ENCODE peak calls at places on chromosomes 13 and 19, in six cellular contexts. O, X, B, F, Q and V are unnamed samples.

GRCh38 chr13:80033286-80033685 is 307.6 kb downstream of the SPRY2 start:
- DNase-seq in Q (no peak), X (no peak), O (no peak), B (peak; percentile 34), F (no peak), V (no peak)

GRCh38 chr13:86585826-86586225 is 786.6 kb upstream of the SLITRK6 start:
- DNase-seq in X (peak; percentile 90), Q (no peak), O (no peak), F (no peak), B (peak; percentile 83), V (no peak)

GRCh38 chr19:13155472-13156284 is 5.5 kb downstream of the IER2 start:
- DNase-seq in X (peak; percentile 91), B (peak; percentile 79), Q (peak; percentile 97), O (no peak), F (no peak), V (peak; percentile 90)

GRCh38 chr13:88704600-88705275 is 1033.6 kb downstream of the SLITRK5 start:
- DNase-seq in X (no peak), O (no peak), F (no peak), Q (no peak), B (no peak), V (no peak)

GRCh38 chr13:44397766-44398223 is 24.2 kb downstream of the SERP2 start:
- DNase-seq in O (no peak), B (no peak), X (peak; percentile 37), F (no peak), Q (no peak), V (no peak)

GRCh38 chr19:10829967-10830366 is 6.0 kb downstream of the TMED1 start:
- DNase-seq in O (no peak), X (no peak), F (no peak), Q (no peak), B (no peak), V (no peak)

GRCh38 chr13:36420437-36420891 is 11.8 kb upstream of the CCNA1 start:
- DNase-seq in F (peak; percentile 18), O (peak; percentile 24), X (peak; percentile 75), B (peak; percentile 57), Q (peak; percentile 73), V (peak; percentile 54)

GRCh38 chr13:76754414-76754813 is 131.8 kb downstream of the KCTD12 start:
- DNase-seq in O (no peak), B (peak; percentile 40), X (peak; percentile 62), F (no peak), Q (no peak), V (peak; percentile 70)

GRCh38 chr13:79679334-79679733 is 198.4 kb downstream of the NDFIP2 start:
- DNase-seq in B (peak; percentile 58), Q (peak; percentile 46), X (peak; percentile 81), F (peak; percentile 47), O (peak; percentile 28), V (peak; percentile 72)

GRCh38 chr13:110716235-110716505 is 2.7 kb downstream of the ING1 start:
- DNase-seq in O (no peak), B (peak; percentile 10), Q (no peak), F (no peak), X (peak; percentile 85), V (no peak)

GRCh38 chr13:112210401-112210800 is 143.5 kb downstream of the SOX1 start:
- DNase-seq in O (no peak), F (no peak), B (no peak), X (no peak), Q (no peak), V (no peak)

GRCh38 chr19:37467608-37468090 is 405 bp upstream of the ZNF569 start:
- DNase-seq in X (no peak), Q (no peak), O (no peak), B (no peak), F (no peak), V (no peak)

GRCh38 chr13:109778102-109778542 is 8.3 kb downstream of the IRS2 start:
- DNase-seq in X (no peak), B (peak; percentile 73), O (no peak), F (peak; percentile 41), Q (no peak), V (no peak)

GRCh38 chr19:13926715-13927114 is 11.5 kb downstream of the PODNL1 start:
- DNase-seq in Q (no peak), O (no peak), B (no peak), X (no peak), F (no peak), V (no peak)

GRCh38 chr19:41354343-41354974 is 737 bp upstream of the TGFB1 start:
- DNase-seq in F (no peak), Q (no peak), X (peak; percentile 74), O (no peak), B (no peak), V (no peak)

GRCh38 chr13:99703908-99704307 is 202.6 kb downstream of the TM9SF2 start:
- DNase-seq in O (no peak), F (no peak), Q (no peak), B (no peak), X (no peak), V (no peak)

GRCh38 chr13:99704390-99704789 is 203.1 kb downstream of the TM9SF2 start:
- DNase-seq in B (no peak), F (no peak), Q (no peak), O (no peak), X (no peak), V (no peak)

GRCh38 chr13:99700468-99700867 is 199.2 kb downstream of the TM9SF2 start:
- DNase-seq in Q (no peak), F (no peak), X (no peak), B (no peak), O (no peak), V (no peak)

GRCh38 chr13:99698816-99699099 is 197.5 kb downstream of the TM9SF2 start:
- DNase-seq in O (no peak), X (no peak), Q (no peak), F (no peak), B (no peak), V (no peak)

GRCh38 chr13:99702687-99703319 is 201.5 kb downstream of the TM9SF2 start:
- DNase-seq in O (no peak), X (no peak), Q (no peak), B (no peak), F (no peak), V (no peak)
- TF ChIP-seq CTCF in O (no peak), X (no peak), Q (no peak), B (no peak), F (no peak), V (no peak)

GRCh38 chr13:108728370-108728769 is 99.0 kb downstream of the MYO16 start:
- DNase-seq in Q (no peak), B (no peak), F (no peak), X (no peak), O (no peak), V (no peak)
- TF ChIP-seq CTCF in Q (no peak), B (no peak), F (no peak), X (no peak), O (no peak), V (no peak)

GRCh38 chr13:33119022-33119735 is 103.0 kb downstream of the KL start:
- DNase-seq in F (no peak), B (peak; percentile 75), O (no peak), Q (no peak), X (no peak), V (no peak)
- TF ChIP-seq CTCF in F (no peak), B (no peak), O (no peak), Q (no peak), X (no peak), V (no peak)

GRCh38 chr13:113243847-113244246 is 34.4 kb downstream of the CUL4A start:
- DNase-seq in F (no peak), B (no peak), Q (no peak), X (no peak), O (no peak), V (no peak)

GRCh38 chr13:113233101-113233500 is 23.7 kb downstream of the CUL4A start:
- DNase-seq in X (no peak), B (no peak), F (no peak), Q (no peak), O (no peak), V (no peak)

GRCh38 chr13:113239357-113239756 is 29.9 kb downstream of the CUL4A start:
- DNase-seq in X (no peak), Q (no peak), O (no peak), F (no peak), B (no peak), V (no peak)

GRCh38 chr13:113239986-113240385 is 30.6 kb downstream of the CUL4A start:
- DNase-seq in X (no peak), B (no peak), O (no peak), F (no peak), Q (no peak), V (no peak)

DNA sequence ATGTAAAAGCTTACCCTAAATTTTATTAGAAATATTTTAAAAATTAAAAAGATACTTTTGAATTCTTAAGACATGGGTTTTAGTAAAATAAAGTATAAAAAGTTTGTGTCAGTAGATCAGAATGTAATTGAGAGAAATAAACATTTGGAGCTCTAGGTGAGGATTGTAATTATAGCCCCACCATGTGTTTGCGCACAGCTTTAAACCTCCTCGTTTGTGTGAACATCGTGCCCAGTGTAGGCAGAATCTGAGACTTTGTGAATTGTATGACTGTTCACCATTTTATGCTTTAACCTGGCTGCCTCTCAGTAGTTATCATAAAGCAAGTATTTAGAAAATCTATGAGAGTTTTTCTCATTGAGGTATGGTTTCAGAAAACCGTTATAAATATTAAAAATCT is 29.1 kb downstream of the CUL4A start:
- DNase-seq in O (no peak), X (no peak), F (no peak), B (no peak), Q (no peak), V (no peak)
- TF ChIP-seq CTCF in O (no peak), X (no peak), F (no peak), B (no peak), Q (no peak), V (no peak)

GRCh38 chr13:70792121-70792520 is 683.9 kb upstream of the KLHL1 start:
- DNase-seq in B (no peak), O (no peak), F (no peak), X (no peak), Q (no peak), V (no peak)
- TF ChIP-seq CTCF in B (no peak), O (no peak), F (no peak), X (no peak), Q (no peak), V (no peak)

DNA sequence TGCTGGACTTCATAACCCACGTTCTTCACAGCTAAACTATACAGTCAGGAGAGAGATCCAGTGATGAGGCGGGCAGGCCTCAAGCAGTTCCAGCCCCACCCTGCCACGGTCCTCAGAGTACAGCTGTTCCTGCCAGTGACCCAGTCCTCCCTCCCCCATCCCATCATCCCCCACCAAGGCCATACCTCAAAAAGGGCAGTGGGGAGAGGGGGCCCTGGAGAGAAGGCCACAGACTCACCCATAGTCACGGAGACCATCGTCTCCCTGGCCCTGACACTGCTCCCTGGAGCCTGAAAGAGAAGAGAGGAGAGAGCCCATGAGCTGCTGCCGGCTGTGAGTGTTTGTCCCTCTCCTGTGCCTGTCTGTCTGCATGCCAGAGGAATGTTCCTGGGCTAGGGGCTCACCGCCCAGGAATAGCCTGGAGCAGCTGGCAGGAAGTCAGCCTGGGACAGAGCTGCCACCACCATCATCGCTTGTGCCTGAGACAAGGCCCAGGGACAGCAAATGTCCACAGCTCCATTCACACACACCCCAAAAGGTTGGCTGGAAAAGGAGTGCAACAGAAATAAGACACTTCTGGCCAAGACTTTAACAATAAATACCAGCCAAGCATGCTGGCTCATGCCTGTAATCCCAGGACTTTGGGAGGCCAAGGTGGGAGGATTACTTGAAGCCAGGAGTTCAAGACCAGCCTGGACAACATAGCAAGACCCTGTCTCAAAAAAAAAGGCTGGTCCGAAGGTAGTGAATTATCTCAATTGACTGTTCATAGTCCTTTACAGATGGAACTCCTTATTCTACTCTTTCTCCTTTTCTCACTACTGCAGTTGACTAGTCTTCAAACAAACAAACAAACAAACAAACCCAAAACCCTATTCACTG is 6.4 kb downstream of the C19orf47 start:
- DNase-seq in X (no peak), F (no peak), B (no peak), O (no peak), Q (no peak), V (peak; percentile 82)
- TF ChIP-seq CTCF in X (no peak), F (no peak), B (no peak), O (no peak), Q (no peak), V (no peak)